ENCODE peak calls at places on chromosomes 3 and 15, in eight cellular contexts. O is EL; Y is BJ; C is ELF-1; E is NCI-H146; F is A673; L is activated CD4-positive, alpha-beta T cell treated with anti-CD3 and anti-CD28 coated beads for 36 hours; Z is substantia nigra. J is an unnamed sample.

GRCh38 chr3:194512895-194513601 is 26.2 kb upstream of the ATP13A3 start:
- DNase-seq in L (no peak), Z (no peak), F (no peak), C (no peak), O (no peak), Y (no peak), E (peak; percentile 100), J (peak; percentile 90)

GRCh38 chr3:183449391-183449790 is 21.0 kb upstream of the MCF2L2 start:
- DNase-seq in L (no peak), Y (no peak), O (peak; percentile 53), E (peak; percentile 19), Z (no peak), F (no peak), C (peak; percentile 55), J (peak; percentile 40)

GRCh38 chr3:87268646-87269211 is 7.7 kb downstream of the POU1F1 start:
- DNase-seq in F (peak; percentile 82), Y (no peak), C (no peak), L (no peak), Z (no peak), O (no peak), E (peak; percentile 13), J (peak; percentile 70)

GRCh38 chr3:102240720-102241119 is 194.1 kb upstream of the ZPLD1 start:
- DNase-seq in E (no peak), Y (no peak), Z (no peak), F (no peak), O (no peak), C (no peak), L (no peak), J (no peak)

GRCh38 chr3:186532641-186533072 is 11.5 kb downstream of the CRYGS start:
- DNase-seq in L (no peak), Z (no peak), C (peak; percentile 14), F (peak; percentile 17), E (peak; percentile 68), Y (no peak), O (no peak), J (no peak)

GRCh38 chr3:172711457-172711800 is 562 bp upstream of the NCEH1 start:
- DNase-seq in C (no peak), Y (no peak), L (no peak), F (no peak), O (no peak), E (peak; percentile 72), Z (no peak), J (peak; percentile 54)

GRCh38 chr3:12758025-12758830 is 831 bp downstream of the TMEM40 start:
- DNase-seq in L (peak; percentile 13), E (no peak), F (peak; percentile 62), Y (peak; percentile 26), Z (no peak), C (no peak), O (peak; percentile 60), J (no peak)

GRCh38 chr3:125478321-125478720 is 41.7 kb downstream of the SNX4 start:
- DNase-seq in E (no peak), F (no peak), Y (no peak), C (no peak), O (peak; percentile 72), Z (no peak), L (no peak), J (no peak)

GRCh38 chr3:47411696-47412452 is 31.1 kb downstream of the PTPN23 start:
- DNase-seq in Z (no peak), E (no peak), L (no peak), Y (no peak), O (no peak), C (no peak), F (no peak), J (no peak)

GRCh38 chr3:158725348-158725966 is 6.8 kb downstream of the RARRES1 start:
- DNase-seq in Y (peak; percentile 97), E (no peak), F (no peak), Z (no peak), O (peak; percentile 97), L (peak; percentile 46), C (no peak), J (no peak)

GRCh38 chr3:18236726-18237125 is 188.4 kb downstream of the SATB1 start:
- DNase-seq in Y (no peak), Z (no peak), C (no peak), F (no peak), L (no peak), E (no peak), O (no peak), J (no peak)

GRCh38 chr3:192795021-192795420 is 67.7 kb upstream of the FGF12 start:
- DNase-seq in C (no peak), F (no peak), E (no peak), L (no peak), O (peak; percentile 59), Z (no peak), Y (no peak), J (no peak)

GRCh38 chr3:197580253-197580691 is 24.5 kb upstream of the BDH1 start:
- DNase-seq in E (no peak), O (no peak), Z (no peak), L (no peak), C (peak; percentile 46), Y (no peak), F (no peak), J (no peak)

GRCh38 chr15:34160735-34161134 is 49.2 kb downstream of the KATNBL1 start:
- DNase-seq in Z (no peak), O (no peak), F (no peak), L (no peak), Y (no peak), E (no peak), C (no peak), J (no peak)

GRCh38 chr3:112303811-112304325 is 9.9 kb upstream of the SLC9C1 start:
- DNase-seq in L (no peak), O (peak; percentile 42), Z (no peak), Y (no peak), E (peak; percentile 58), F (peak; percentile 39), C (peak; percentile 29), J (peak; percentile 3)